ENCODE peak calls at places on chromosomes 5 and 9, in eight cellular contexts. O is dorsolateral prefrontal cortex, B is ovary, V is mucosa of gallbladder, M is foreskin melanocyte, D is foreskin fibroblast, S is GM12864, F is NCI-H748 treated with DMSO at 0.1 percent for 48 hours. R is an unnamed sample.

GRCh38 chr5:68661237-68661636 is 432.6 kb upstream of the SLC30A5 start:
- DNase-seq in O (no peak), B (no peak), V (no peak), M (no peak), D (peak; percentile 27), S (no peak), F (no peak), R (no peak)

GRCh38 chr9:113621309-113621791 is 157.8 kb downstream of the RGS3 start:
- DNase-seq in O (no peak), B (peak; percentile 50), V (peak; percentile 42), M (peak; percentile 85), D (peak; percentile 94), S (no peak), F (no peak), R (no peak)

GRCh38 chr9:34512131-34513078 is 10.4 kb downstream of the ENHO start:
- DNase-seq in O (no peak), B (no peak), V (no peak), M (no peak), D (no peak), S (no peak), F (no peak), R (no peak)

GRCh38 chr9:16602494-16602893 is 268.0 kb downstream of the BNC2 start:
- DNase-seq in O (no peak), B (no peak), V (no peak), M (no peak), D (no peak), S (no peak), F (no peak), R (no peak)

GRCh38 chr9:130330202-130330601 is 64.6 kb downstream of the HMCN2 start:
- DNase-seq in O (no peak), B (no peak), V (no peak), M (no peak), D (no peak), S (no peak), F (no peak), R (no peak)

GRCh38 chr9:14107977-14108376 is 206.0 kb downstream of the NFIB start:
- DNase-seq in O (no peak), B (no peak), V (no peak), M (no peak), D (no peak), S (no peak), F (no peak), R (no peak)

GRCh38 chr9:655875-656274 is 185.6 kb upstream of the DMRT1 start:
- DNase-seq in O (no peak), B (no peak), V (peak; percentile 47), M (no peak), D (no peak), S (no peak), F (no peak), R (no peak)

GRCh38 chr9:76560481-76560891 is 101.5 kb downstream of the GCNT1 start:
- DNase-seq in O (no peak), B (no peak), V (no peak), M (peak; percentile 92), D (peak; percentile 62), S (no peak), F (no peak), R (no peak)

GRCh38 chr5:174725991-174726601 is 1.7 kb downstream of the MSX2 start:
- DNase-seq in O (no peak), B (no peak), V (no peak), M (no peak), D (no peak), S (no peak), F (no peak), R (no peak)

GRCh38 chr5:150092159-150092787 is 5.9 kb upstream of the CSF1R start:
- DNase-seq in O (no peak), B (no peak), V (no peak), M (no peak), D (no peak), S (no peak), F (no peak), R (no peak)

GRCh38 chr9:69131682-69132081 is 42.4 kb upstream of the TJP2 start:
- DNase-seq in O (no peak), B (no peak), V (no peak), M (no peak), D (peak; percentile 91), S (no peak), F (no peak), R (no peak)

GRCh38 chr9:129347323-129348120 is 169.5 kb upstream of the IER5L start:
- DNase-seq in O (no peak), B (no peak), V (no peak), M (no peak), D (peak; percentile 66), S (no peak), F (no peak), R (no peak)

GRCh38 chr5:75054110-75054930 is 2.0 kb upstream of the GCNT4 start:
- DNase-seq in O (no peak), B (no peak), V (no peak), M (no peak), D (no peak), S (no peak), F (no peak), R (peak; percentile 97)

GRCh38 chr9:98974994-98975712 is 31.4 kb downstream of the COL15A1 start:
- DNase-seq in O (peak; percentile 78), B (peak; percentile 91), V (peak; percentile 83), M (no peak), D (peak; percentile 48), S (no peak), F (peak; percentile 44), R (peak; percentile 78)

GRCh38 chr5:73728493-73729273 is 102.7 kb downstream of the ARHGEF28 start:
- DNase-seq in O (no peak), B (no peak), V (no peak), M (no peak), D (no peak), S (no peak), F (no peak), R (no peak)

GRCh38 chr5:139696894-139697658 is 48.9 kb downstream of the CXXC5 start:
- DNase-seq in O (no peak), B (peak; percentile 86), V (no peak), M (no peak), D (peak; percentile 74), S (no peak), F (no peak), R (peak; percentile 82)